ENCODE peak calls at places on chromosomes 3 and 15, in six cellular contexts. P is HAP-1, G is GM04504, U is PC-3, M is IMR-90, N is COR-L47. X is an unnamed sample.

GRCh38 chr3:52147804-52148203 is 6.4 kb downstream of the POC1A start:
- DNase-seq in M (peak), P (no peak), N (no peak), U (no peak), G (no peak), X (no peak)

GRCh38 chr3:24272875-24273274 is 221.8 kb downstream of the THRB start:
- DNase-seq in G (no peak), P (no peak), U (peak), M (no peak), N (no peak), X (no peak)

GRCh38 chr15:101022306-101022705 is 103.1 kb downstream of the LRRK1 start:
- DNase-seq in P (no peak), U (no peak), G (no peak), N (no peak), M (no peak), X (no peak)

GRCh38 chr15:89167267-89168176 is 53.9 kb downstream of the RLBP1 start:
- DNase-seq in N (no peak), P (peak), U (peak), M (peak), G (no peak), X (peak)

GRCh38 chr3:52225452-52226228 is at the start of gene TLR9:
- DNase-seq in M (no peak), P (no peak), U (no peak), G (no peak), N (no peak), X (no peak)

GRCh38 chr3:148084931-148085330 is 612.8 kb upstream of the AGTR1 start:
- DNase-seq in M (no peak), U (no peak), N (no peak), G (no peak), P (no peak), X (no peak)

GRCh38 chr3:158711886-158712285 is 20.4 kb downstream of the RARRES1 start:
- DNase-seq in M (peak), P (no peak), N (no peak), G (peak), U (peak), X (peak)

GRCh38 chr3:188881954-188882641 is 289.7 kb upstream of the TPRG1 start:
- DNase-seq in U (peak), M (peak), N (no peak), P (no peak), G (no peak), X (peak)

GRCh38 chr3:142272200-142272891 is 47.0 kb upstream of the GK5 start:
- DNase-seq in U (no peak), G (no peak), M (peak), N (peak), P (no peak), X (no peak)

GRCh38 chr3:98846101-98846500 is 55.4 kb downstream of the DCBLD2 start:
- DNase-seq in G (peak), U (no peak), N (no peak), P (no peak), M (peak), X (peak)

GRCh38 chr3:22156868-22157267 is 405.9 kb upstream of the ZNF385D start:
- DNase-seq in M (no peak), P (no peak), G (no peak), U (peak), N (no peak), X (no peak)

GRCh38 chr3:113241292-113242033 is 30.1 kb downstream of the BOC start:
- DNase-seq in G (no peak), M (peak), N (no peak), P (no peak), U (no peak), X (peak)